ENCODE peak calls at places on chromosomes 2 and 18, in nine cellular contexts. One of them, this sample, is unnamed.

GRCh38 chr2:10079931-10080535 is at the start of gene CYS1:
- DNase-seq in heart left ventricle: peak
- DNase-seq in posterior vena cava: no peak
- DNase-seq in B cell: peak
- DNase-seq in AG20443: peak
- DNase-seq in Calu3: peak
- DNase-seq in neural crest cell: peak
- DNase-seq in left ventricle myocardium inferior: no peak
- DNase-seq in activated CD4-positive, alpha-beta T cell treated with anti-CD3 and anti-CD28 coated beads, Interleukin-2, amount 50 U/mL, for 24 hours: no peak
- DNase-seq in this sample: no peak

GRCh38 chr2:1607236-1607920 is 136.9 kb downstream of the PXDN start:
- DNase-seq in heart left ventricle: peak
- DNase-seq in activated CD4-positive, alpha-beta T cell treated with anti-CD3 and anti-CD28 coated beads, Interleukin-2, amount 50 U/mL, for 24 hours: no peak
- DNase-seq in posterior vena cava: peak
- DNase-seq in B cell: no peak
- DNase-seq in AG20443: no peak
- DNase-seq in neural crest cell: no peak
- DNase-seq in Calu3: no peak
- DNase-seq in left ventricle myocardium inferior: no peak
- DNase-seq in this sample: no peak

GRCh38 chr2:120464448-120464931 is 118.6 kb downstream of the INHBB start:
- DNase-seq in posterior vena cava: peak
- DNase-seq in Calu3: no peak
- DNase-seq in left ventricle myocardium inferior: no peak
- DNase-seq in B cell: no peak
- DNase-seq in activated CD4-positive, alpha-beta T cell treated with anti-CD3 and anti-CD28 coated beads, Interleukin-2, amount 50 U/mL, for 24 hours: no peak
- DNase-seq in neural crest cell: no peak
- DNase-seq in AG20443: no peak
- DNase-seq in heart left ventricle: no peak
- DNase-seq in this sample: no peak

GRCh38 chr2:156826342-156826933 is 390.3 kb downstream of the GPD2 start:
- DNase-seq in B cell: no peak
- DNase-seq in AG20443: peak
- DNase-seq in heart left ventricle: no peak
- DNase-seq in left ventricle myocardium inferior: no peak
- DNase-seq in activated CD4-positive, alpha-beta T cell treated with anti-CD3 and anti-CD28 coated beads, Interleukin-2, amount 50 U/mL, for 24 hours: no peak
- DNase-seq in Calu3: no peak
- DNase-seq in neural crest cell: no peak
- DNase-seq in posterior vena cava: no peak
- DNase-seq in this sample: no peak

GRCh38 chr2:74001781-74002514 is 17.2 kb downstream of the TET3 start:
- DNase-seq in activated CD4-positive, alpha-beta T cell treated with anti-CD3 and anti-CD28 coated beads, Interleukin-2, amount 50 U/mL, for 24 hours: no peak
- DNase-seq in Calu3: no peak
- DNase-seq in posterior vena cava: no peak
- DNase-seq in left ventricle myocardium inferior: no peak
- DNase-seq in neural crest cell: no peak
- DNase-seq in B cell: peak
- DNase-seq in AG20443: no peak
- DNase-seq in heart left ventricle: no peak
- DNase-seq in this sample: no peak

GRCh38 chr2:179655627-179656026 is 205.8 kb downstream of the ZNF385B start:
- DNase-seq in neural crest cell: no peak
- DNase-seq in heart left ventricle: no peak
- DNase-seq in left ventricle myocardium inferior: no peak
- DNase-seq in Calu3: no peak
- DNase-seq in B cell: no peak
- DNase-seq in AG20443: peak
- DNase-seq in posterior vena cava: no peak
- DNase-seq in activated CD4-positive, alpha-beta T cell treated with anti-CD3 and anti-CD28 coated beads, Interleukin-2, amount 50 U/mL, for 24 hours: no peak
- DNase-seq in this sample: no peak

GRCh38 chr18:65091737-65092329 is 659.0 kb upstream of the CDH7 start:
- DNase-seq in neural crest cell: no peak
- DNase-seq in Calu3: peak
- DNase-seq in heart left ventricle: no peak
- DNase-seq in B cell: peak
- DNase-seq in left ventricle myocardium inferior: no peak
- DNase-seq in activated CD4-positive, alpha-beta T cell treated with anti-CD3 and anti-CD28 coated beads, Interleukin-2, amount 50 U/mL, for 24 hours: no peak
- DNase-seq in posterior vena cava: no peak
- DNase-seq in AG20443: no peak
- DNase-seq in this sample: peak

GRCh38 chr2:17643031-17643615 is 102.6 kb downstream of the VSNL1 start:
- DNase-seq in heart left ventricle: peak
- DNase-seq in posterior vena cava: no peak
- DNase-seq in AG20443: peak
- DNase-seq in Calu3: peak
- DNase-seq in B cell: no peak
- DNase-seq in activated CD4-positive, alpha-beta T cell treated with anti-CD3 and anti-CD28 coated beads, Interleukin-2, amount 50 U/mL, for 24 hours: no peak
- DNase-seq in left ventricle myocardium inferior: no peak
- DNase-seq in neural crest cell: no peak
- DNase-seq in this sample: peak

GRCh38 chr2:5203356-5203755 is 488.8 kb upstream of the SOX11 start:
- DNase-seq in neural crest cell: no peak
- DNase-seq in heart left ventricle: no peak
- DNase-seq in activated CD4-positive, alpha-beta T cell treated with anti-CD3 and anti-CD28 coated beads, Interleukin-2, amount 50 U/mL, for 24 hours: no peak
- DNase-seq in B cell: no peak
- DNase-seq in Calu3: no peak
- DNase-seq in left ventricle myocardium inferior: no peak
- DNase-seq in AG20443: no peak
- DNase-seq in posterior vena cava: no peak
- DNase-seq in this sample: no peak

GRCh38 chr2:96485751-96486643 is 19.2 kb downstream of the NEURL3 start:
- DNase-seq in AG20443: peak
- DNase-seq in activated CD4-positive, alpha-beta T cell treated with anti-CD3 and anti-CD28 coated beads, Interleukin-2, amount 50 U/mL, for 24 hours: peak
- DNase-seq in posterior vena cava: peak
- DNase-seq in B cell: peak
- DNase-seq in neural crest cell: no peak
- DNase-seq in left ventricle myocardium inferior: peak
- DNase-seq in heart left ventricle: peak
- DNase-seq in Calu3: peak
- DNase-seq in this sample: peak

GRCh38 chr2:203675086-203675485 is 31.4 kb upstream of the CD28 start:
- DNase-seq in AG20443: peak
- DNase-seq in B cell: no peak
- DNase-seq in posterior vena cava: no peak
- DNase-seq in left ventricle myocardium inferior: no peak
- DNase-seq in activated CD4-positive, alpha-beta T cell treated with anti-CD3 and anti-CD28 coated beads, Interleukin-2, amount 50 U/mL, for 24 hours: no peak
- DNase-seq in neural crest cell: no peak
- DNase-seq in heart left ventricle: no peak
- DNase-seq in Calu3: no peak
- DNase-seq in this sample: no peak

GRCh38 chr2:9752441-9753275 is 90.6 kb upstream of the TAF1B start:
- DNase-seq in left ventricle myocardium inferior: no peak
- DNase-seq in Calu3: peak
- DNase-seq in B cell: peak
- DNase-seq in posterior vena cava: peak
- DNase-seq in heart left ventricle: no peak
- DNase-seq in activated CD4-positive, alpha-beta T cell treated with anti-CD3 and anti-CD28 coated beads, Interleukin-2, amount 50 U/mL, for 24 hours: peak
- DNase-seq in neural crest cell: no peak
- DNase-seq in AG20443: peak
- DNase-seq in this sample: no peak

GRCh38 chr2:233266481-233266880 is 15.0 kb downstream of the ATG16L1 start:
- DNase-seq in heart left ventricle: no peak
- DNase-seq in B cell: no peak
- DNase-seq in Calu3: no peak
- DNase-seq in activated CD4-positive, alpha-beta T cell treated with anti-CD3 and anti-CD28 coated beads, Interleukin-2, amount 50 U/mL, for 24 hours: no peak
- DNase-seq in AG20443: no peak
- DNase-seq in left ventricle myocardium inferior: no peak
- DNase-seq in posterior vena cava: no peak
- DNase-seq in neural crest cell: no peak
- DNase-seq in this sample: no peak

GRCh38 chr2:189213226-189213625 is 33.7 kb upstream of the COL5A2 start:
- DNase-seq in neural crest cell: no peak
- DNase-seq in posterior vena cava: no peak
- DNase-seq in B cell: no peak
- DNase-seq in AG20443: no peak
- DNase-seq in activated CD4-positive, alpha-beta T cell treated with anti-CD3 and anti-CD28 coated beads, Interleukin-2, amount 50 U/mL, for 24 hours: no peak
- DNase-seq in left ventricle myocardium inferior: no peak
- DNase-seq in Calu3: no peak
- DNase-seq in heart left ventricle: no peak
- DNase-seq in this sample: no peak

GRCh38 chr2:161416294-161416632 is at the start of gene TBR1:
- DNase-seq in B cell: no peak
- DNase-seq in AG20443: no peak
- DNase-seq in heart left ventricle: no peak
- DNase-seq in left ventricle myocardium inferior: no peak
- DNase-seq in activated CD4-positive, alpha-beta T cell treated with anti-CD3 and anti-CD28 coated beads, Interleukin-2, amount 50 U/mL, for 24 hours: no peak
- DNase-seq in neural crest cell: peak
- DNase-seq in posterior vena cava: no peak
- DNase-seq in Calu3: no peak
- DNase-seq in this sample: no peak

GRCh38 chr2:142037051-142037450 is 93.8 kb downstream of the LRP1B start:
- DNase-seq in neural crest cell: no peak
- DNase-seq in Calu3: no peak
- DNase-seq in posterior vena cava: no peak
- DNase-seq in heart left ventricle: no peak
- DNase-seq in AG20443: no peak
- DNase-seq in left ventricle myocardium inferior: no peak
- DNase-seq in activated CD4-positive, alpha-beta T cell treated with anti-CD3 and anti-CD28 coated beads, Interleukin-2, amount 50 U/mL, for 24 hours: no peak
- DNase-seq in B cell: no peak
- DNase-seq in this sample: no peak

This sample was measured in GDM1.